ENCODE peak calls at places on chromosomes 16 and 17, in ten cellular contexts. E, H, Z, B, N, X, Y, M, C and G are unnamed samples. For H3K27me3, the result is how much of the 10 kb centered on the place peaks cover.

GRCh38 chr16:72554935-72555334 is 383.0 kb upstream of the PMFBP1 start:
- DNase-seq in E (no peak), H (no peak), Z (no peak), B (no peak), N (peak), X (no peak), Y (no peak), M (no peak), C (peak), G (no peak)

GRCh38 chr17:16442594-16443389 is 27.4 kb downstream of the TRPV2 start:
- DNase-seq in E (no peak), H (no peak), Z (no peak), B (no peak), N (no peak), X (no peak), Y (no peak), M (no peak), C (no peak), G (no peak)

GRCh38 chr17:73255671-73256181 is 6.0 kb downstream of the CPSF4L start:
- DNase-seq in E (peak), H (peak), Z (no peak), B (no peak), N (peak), X (peak), Y (peak), M (no peak), C (peak), G (no peak)

GRCh38 chr17:80441598-80442304 is 26.8 kb downstream of the ENDOV start:
- DNase-seq in E (no peak), H (no peak), Z (no peak), B (no peak), N (no peak), X (no peak), Y (no peak), M (no peak), C (no peak), G (no peak)

GRCh38 chr16:85072947-85073346 is 39.3 kb downstream of the CIBAR2 start:
- DNase-seq in E (no peak), H (no peak), Z (peak), B (no peak), N (no peak), X (no peak), Y (peak), M (peak), C (peak), G (no peak)

GRCh38 chr17:82898976-82899514 is 59.2 kb upstream of the ZNF750 start:
- DNase-seq in E (no peak), H (no peak), Z (no peak), B (no peak), N (no peak), X (no peak), Y (no peak), M (no peak), C (no peak), G (no peak)

GRCh38 chr17:45783593-45784292 is 377 bp upstream of the CRHR1 start:
- DNase-seq in E (peak), H (no peak), Z (no peak), B (no peak), N (peak), X (peak), Y (peak), M (no peak), C (no peak), G (no peak)

GRCh38 chr17:62690168-62690897 is 62.9 kb downstream of the MRC2 start:
- DNase-seq in E (no peak), H (no peak), Z (no peak), B (no peak), N (no peak), X (no peak), Y (no peak), M (no peak), C (no peak), G (no peak)

GRCh38 chr16:69718365-69718764 is 8.0 kb downstream of the NQO1 start:
- DNase-seq in E (no peak), H (no peak), Z (no peak), B (no peak), N (no peak), X (no peak), Y (no peak), M (no peak), C (no peak), G (no peak)

GRCh38 chr17:68909066-68909465 is 46.1 kb downstream of the ABCA8 start:
- DNase-seq in E (no peak), H (no peak), Z (peak), B (no peak), N (peak), X (no peak), Y (no peak), M (peak), C (peak), G (peak)

GRCh38 chr17:34624767-34625389 is 45.5 kb downstream of the TMEM132E start:
- DNase-seq in E (peak), H (no peak), Z (no peak), B (no peak), N (no peak), X (peak), Y (no peak), M (no peak), C (no peak), G (no peak)

GRCh38 chr17:77376795-77377751 is 236.3 kb downstream of the SEC14L1 start:
- DNase-seq in E (no peak), H (peak), Z (peak), B (no peak), N (no peak), X (no peak), Y (peak), M (peak), C (peak), G (no peak)

GRCh38 chr17:50899559-50900319 is 33.6 kb upstream of the TOB1 start:
- DNase-seq in E (no peak), H (no peak), Z (no peak), B (no peak), N (no peak), X (no peak), Y (no peak), M (no peak), C (no peak), G (no peak)

GRCh38 chr16:74485916-74486315 is 64.6 kb upstream of the CLEC18B start:
- DNase-seq in E (no peak), H (no peak), Z (no peak), B (no peak), N (no peak), X (no peak), Y (no peak), M (no peak), C (no peak), G (no peak)

GRCh38 chr16:1163567-1164055 is 10.7 kb downstream of the CACNA1H start:
- DNase-seq in E (no peak), H (no peak), Z (no peak), B (no peak), N (no peak), X (no peak), Y (no peak), M (no peak), C (peak), G (no peak)

GRCh38 chr17:17877548-17878358 is 41.0 kb upstream of the SREBF1 start:
- DNase-seq in E (peak), H (peak), Z (peak), B (peak), N (no peak), X (peak), Y (peak), M (peak), C (peak), G (no peak)

GRCh38 chr16:24653725-24654124 is 75.7 kb upstream of the TNRC6A start:
- DNase-seq in E (no peak), H (no peak), Z (no peak), B (no peak), N (no peak), X (no peak), Y (no peak), M (no peak), C (no peak), G (no peak)

GRCh38 chr17:19534562-19535149 is 1.0 kb downstream of the SLC47A1 start:
- DNase-seq in E (no peak), H (no peak), Z (no peak), B (no peak), N (no peak), X (no peak), Y (no peak), M (no peak), C (no peak), G (peak)

GRCh38 chr17:66025551-66025950 is 166.4 kb downstream of the CEP112 start:
- DNase-seq in E (no peak), H (no peak), Z (no peak), B (no peak), N (no peak), X (no peak), Y (no peak), M (no peak), C (peak), G (no peak)

GRCh38 chr17:57284984-57285646 is 28.8 kb downstream of the MSI2 start:
- DNase-seq in E (no peak), H (no peak), Z (no peak), B (no peak), N (peak), X (peak), Y (no peak), M (no peak), C (no peak), G (no peak)

GRCh38 chr17:28737316-28737715 is 6.5 kb upstream of the TRAF4 start:
- DNase-seq in E (no peak), H (no peak), Z (no peak), B (no peak), N (no peak), X (no peak), Y (no peak), M (no peak), C (no peak), G (no peak)

GRCh38 chr16:58862334-58863024 is 128.4 kb upstream of the GOT2 start:
- DNase-seq in E (no peak), H (no peak), Z (no peak), B (no peak), N (no peak), X (no peak), Y (no peak), M (no peak), C (no peak), G (no peak)

GRCh38 chr17:80259642-80260535 is 763 bp upstream of the RNF213 start:
- DNase-seq in E (peak), H (peak), Z (no peak), B (no peak), N (peak), X (peak), Y (peak), M (peak), C (peak), G (no peak)

GRCh38 chr16:78065344-78065743 is 34.1 kb upstream of the WWOX start:
- DNase-seq in E (no peak), H (no peak), Z (no peak), B (no peak), N (no peak), X (no peak), Y (no peak), M (no peak), C (no peak), G (no peak)

GRCh38 chr16:3467920-3468319 is 24.4 kb downstream of the NAA60 start:
- DNase-seq in E (no peak), H (no peak), Z (no peak), B (no peak), N (no peak), X (no peak), Y (no peak), M (no peak), C (peak), G (no peak)

GRCh38 chr16:4021070-4021779 is 95.0 kb downstream of the ADCY9 start:
- DNase-seq in E (no peak), H (peak), Z (no peak), B (no peak), N (no peak), X (no peak), Y (no peak), M (no peak), C (no peak), G (peak)

GRCh38 chr16:56571525-56571924 is 6.7 kb downstream of the MT4 start:
- DNase-seq in E (peak), H (no peak), Z (no peak), B (no peak), N (no peak), X (no peak), Y (no peak), M (peak), C (no peak), G (no peak)

GRCh38 chr16:89410794-89411309 is 79.5 kb downstream of the ANKRD11 start:
- DNase-seq in E (no peak), H (peak), Z (peak), B (peak), N (no peak), X (no peak), Y (peak), M (peak), C (peak), G (peak)

GRCh38 chr17:57739402-57740224 is 5.5 kb downstream of the CCDC182 start:
- DNase-seq in E (peak), H (no peak), Z (no peak), B (no peak), N (peak), X (peak), Y (no peak), M (no peak), C (no peak), G (no peak)

DNA sequence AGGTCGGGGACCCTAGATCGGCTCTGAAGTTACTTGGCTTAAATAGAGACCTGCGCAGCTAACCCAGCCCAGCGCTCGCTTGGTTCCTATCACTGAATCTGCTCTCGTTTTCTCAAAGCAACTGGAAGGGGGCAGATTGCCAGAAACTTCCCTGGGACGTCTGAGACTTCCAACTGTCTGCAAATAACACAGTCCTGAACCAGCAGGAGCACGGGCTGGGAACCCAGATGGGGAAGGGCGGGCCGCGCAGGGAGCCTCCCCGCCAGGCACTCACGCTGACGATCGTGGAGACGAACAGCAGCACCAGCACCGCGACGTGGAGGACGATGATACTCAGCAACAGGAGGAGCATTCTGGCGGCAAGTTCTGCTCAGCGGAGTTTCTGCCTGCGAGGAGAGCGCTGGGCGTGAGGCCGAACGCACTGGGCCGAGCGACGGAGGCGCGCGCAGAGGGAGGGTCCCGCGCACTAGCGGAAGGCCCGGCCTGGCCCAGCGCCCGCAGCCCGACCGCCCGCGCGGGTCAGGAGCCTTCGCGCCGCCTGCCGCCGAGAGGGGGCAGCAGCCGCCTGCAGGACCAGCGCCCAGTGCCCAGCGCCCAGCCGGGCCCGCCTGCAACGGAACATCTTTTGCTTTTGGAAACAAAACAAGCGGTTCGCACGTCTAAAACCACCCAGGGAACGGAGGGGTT is 4.6 kb downstream of the PMP22 start:
- DNase-seq in E (peak), H (peak), Z (peak), B (peak), N (peak), X (peak), Y (peak), M (peak), C (peak), G (no peak)
- H3K27me3 ChIP-seq in E (under half), H (under half), Z (under half), B (under half), N (under half), X (half or more), Y (under half), M (under half), C (under half), G (under half)

GRCh38 chr17:48554412-48555090 is 9.6 kb upstream of the HOXB2 start:
- DNase-seq in E (no peak), H (no peak), Z (no peak), B (no peak), N (no peak), X (peak), Y (no peak), M (peak), C (peak), G (no peak)

GRCh38 chr17:48555616-48556533 is 11.0 kb upstream of the HOXB2 start:
- DNase-seq in E (peak), H (no peak), Z (no peak), B (no peak), N (peak), X (peak), Y (no peak), M (peak), C (peak), G (no peak)

GRCh38 chr17:48556534-48557401 is 11.9 kb upstream of the HOXB2 start:
- DNase-seq in E (no peak), H (no peak), Z (no peak), B (no peak), N (peak), X (no peak), Y (no peak), M (no peak), C (peak), G (no peak)

GRCh38 chr17:48553837-48554236 is 8.9 kb upstream of the HOXB2 start:
- DNase-seq in E (no peak), H (no peak), Z (no peak), B (no peak), N (no peak), X (no peak), Y (no peak), M (no peak), C (peak), G (no peak)

GRCh38 chr17:48555183-48555615 is 10.3 kb upstream of the HOXB2 start:
- DNase-seq in E (peak), H (no peak), Z (peak), B (no peak), N (peak), X (no peak), Y (no peak), M (no peak), C (peak), G (peak)
- H3K4me3 ChIP-seq in E (peak), H (peak), Z (peak), B (peak), N (peak), X (no peak), Y (peak), M (peak), C (peak), G (peak)

GRCh38 chr17:20919990-20920812 is 122.6 kb downstream of the USP22 start:
- DNase-seq in E (no peak), H (no peak), Z (no peak), B (no peak), N (no peak), X (no peak), Y (no peak), M (no peak), C (no peak), G (no peak)

GRCh38 chr17:20924306-20924705 is 118.5 kb downstream of the USP22 start:
- DNase-seq in E (no peak), H (no peak), Z (no peak), B (no peak), N (no peak), X (no peak), Y (no peak), M (no peak), C (no peak), G (no peak)

GRCh38 chr17:20922128-20922670 is 120.6 kb downstream of the USP22 start:
- DNase-seq in E (no peak), H (no peak), Z (no peak), B (no peak), N (peak), X (no peak), Y (peak), M (no peak), C (peak), G (no peak)

GRCh38 chr17:20925091-20925490 is 117.7 kb downstream of the USP22 start:
- DNase-seq in E (no peak), H (no peak), Z (no peak), B (no peak), N (no peak), X (no peak), Y (no peak), M (no peak), C (peak), G (no peak)

GRCh38 chr17:20920813-20921199 is 122.0 kb downstream of the USP22 start:
- DNase-seq in E (no peak), H (no peak), Z (no peak), B (no peak), N (no peak), X (no peak), Y (no peak), M (no peak), C (peak), G (peak)
- TF ChIP-seq CTCF in E (no peak), H (no peak), Z (no peak), B (no peak), N (no peak), X (no peak), Y (no peak), M (no peak), C (no peak), G (no peak)

GRCh38 chr16:86508028-86508946 is 2.0 kb upstream of the FOXF1 start:
- DNase-seq in E (no peak), H (no peak), Z (no peak), B (no peak), N (no peak), X (peak), Y (no peak), M (no peak), C (no peak), G (no peak)
- H3K27me3 ChIP-seq in E (half or more), H (half or more), Z (under half), B (under half), N (under half), X (half or more), Y (half or more), M (under half), C (under half), G (half or more)

GRCh38 chr17:75589919-75590303 is 2.3 kb downstream of the MYO15B start:
- DNase-seq in E (no peak), H (no peak), Z (no peak), B (no peak), N (no peak), X (no peak), Y (peak), M (peak), C (no peak), G (no peak)
- H3K4me3 ChIP-seq in E (peak), H (peak), Z (peak), B (peak), N (peak), X (peak), Y (peak), M (peak), C (no peak), G (no peak)

DNA sequence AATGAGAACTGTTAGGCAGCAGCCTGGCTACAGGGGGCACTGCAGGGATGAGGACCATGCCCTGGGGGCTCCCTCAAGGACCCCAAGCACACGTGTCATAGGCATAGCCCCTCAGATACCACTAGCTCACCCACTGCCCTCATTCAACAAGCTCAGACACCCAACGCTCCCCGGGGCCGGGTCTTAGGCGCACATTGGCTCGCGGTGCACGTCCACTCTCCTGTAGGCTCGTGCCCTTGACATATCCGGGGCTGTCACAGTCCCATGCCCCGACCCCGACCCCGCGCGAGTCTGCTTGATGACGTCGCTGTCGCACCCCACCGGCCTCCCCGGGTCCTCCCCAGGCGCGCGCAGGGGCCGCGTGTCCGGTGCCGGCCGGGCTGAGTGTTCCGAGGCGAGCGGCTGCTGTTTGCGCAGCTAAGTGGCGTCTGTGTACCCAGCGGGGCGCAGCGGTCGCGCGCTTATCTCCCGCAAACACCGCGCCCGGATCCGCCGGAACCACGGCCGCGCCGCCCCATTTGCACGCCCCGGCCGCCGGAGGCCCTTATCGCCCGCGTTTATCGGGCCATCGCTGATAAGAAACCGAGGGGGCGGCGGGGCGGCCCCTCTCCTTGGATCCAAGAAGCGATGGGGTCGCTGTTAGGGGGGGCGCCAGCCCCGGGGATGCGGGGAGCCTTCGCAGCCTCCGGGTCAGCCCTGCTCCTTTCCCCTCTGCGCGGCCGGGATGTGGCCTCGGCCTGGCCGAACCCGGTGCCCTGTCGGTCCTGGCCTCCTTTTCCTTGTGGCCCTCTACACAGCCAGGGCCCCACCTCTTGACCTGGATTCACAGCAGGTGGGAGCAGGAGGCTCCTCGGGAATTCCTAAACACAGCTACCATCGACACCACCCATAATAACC is 20.7 kb upstream of the NAGS start:
- DNase-seq in E (peak), H (peak), Z (no peak), B (no peak), N (peak), X (peak), Y (no peak), M (peak), C (no peak), G (no peak)
- TF ChIP-seq CTCF in E (peak), H (no peak), Z (peak), B (no peak), N (peak), X (peak), Y (peak), M (no peak), C (no peak), G (peak)